ENCODE peak calls at places on chromosomes 7 and 10, in four cellular contexts. S is heart right ventricle, H is transverse colon, E is tibial artery. J is an unnamed sample.
A peak's percentile ranks its signal among the peaks of the same experiment; 100 is the strongest.

GRCh38 chr10:71494980-71495381 is 98.3 kb downstream of the CDH23 start:
- DNase-seq in S (no peak), H (no peak), E (no peak), J (no peak)

GRCh38 chr10:64257704-64258103 is 736.5 kb downstream of the REEP3 start:
- DNase-seq in S (no peak), H (no peak), E (no peak), J (no peak)

GRCh38 chr10:739403-739802 is 49.9 kb upstream of the DIP2C start:
- DNase-seq in S (no peak), H (no peak), E (no peak), J (no peak)

GRCh38 chr7:66522518-66522917 is 106.2 kb upstream of the KCTD7 start:
- DNase-seq in S (no peak), H (no peak), E (no peak), J (no peak)

GRCh38 chr10:80290474-80291220 is 1.2 kb upstream of the MAT1A start:
- DNase-seq in S (no peak), H (no peak), E (no peak), J (no peak)

GRCh38 chr10:88045544-88046415 is 182.4 kb downstream of the PTEN start:
- DNase-seq in S (peak; percentile 15), H (no peak), E (no peak), J (no peak)

GRCh38 chr7:102236592-102237287 is 49.9 kb upstream of the SH2B2 start:
- DNase-seq in S (peak; percentile 47), H (peak; percentile 67), E (peak; percentile 59), J (peak; percentile 73)

GRCh38 chr7:142454862-142455261 is 197.0 kb upstream of the PRSS58 start:
- DNase-seq in S (no peak), H (no peak), E (no peak), J (no peak)

GRCh38 chr10:5492929-5493576 is 6.3 kb downstream of the CALML5 start:
- DNase-seq in S (no peak), H (no peak), E (no peak), J (no peak)

GRCh38 chr10:28302012-28302667 is 724 bp downstream of the MPP7 start:
- DNase-seq in S (peak; percentile 42), H (peak; percentile 14), E (peak; percentile 62), J (no peak)

GRCh38 chr7:22278660-22279059 is 78.3 kb downstream of the RAPGEF5 start:
- DNase-seq in S (no peak), H (no peak), E (no peak), J (no peak)

GRCh38 chr7:34013421-34013820 is 108.1 kb downstream of the BMPER start:
- DNase-seq in S (no peak), H (no peak), E (no peak), J (no peak)

GRCh38 chr7:9029671-9030070 is 596.3 kb downstream of the NXPH1 start:
- DNase-seq in S (no peak), H (no peak), E (no peak), J (no peak)

DNA sequence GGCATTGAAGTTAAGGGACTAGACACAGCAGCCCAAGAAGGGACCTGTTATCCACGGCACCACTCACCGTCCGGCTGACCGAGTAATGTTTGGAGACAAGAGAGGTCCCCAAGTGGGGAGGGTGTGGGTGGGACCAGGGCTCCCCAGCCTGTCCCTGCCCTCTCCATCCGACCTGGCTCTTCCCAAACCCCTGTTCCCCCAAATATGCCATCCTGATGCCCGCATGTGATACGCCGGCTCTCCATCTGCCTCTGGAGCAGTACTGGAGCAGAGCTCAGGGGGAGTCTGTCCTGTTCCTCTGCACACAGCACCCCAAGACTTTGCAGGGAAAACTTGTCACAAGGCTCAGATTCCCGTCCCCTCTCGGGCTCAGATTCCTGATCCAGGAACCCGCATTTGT is 39.1 kb upstream of the NUB1 start:
- DNase-seq in S (no peak), H (no peak), E (no peak), J (no peak)
- TF ChIP-seq CTCF in S (no peak), H (no peak), E (no peak), J (no peak)

DNA sequence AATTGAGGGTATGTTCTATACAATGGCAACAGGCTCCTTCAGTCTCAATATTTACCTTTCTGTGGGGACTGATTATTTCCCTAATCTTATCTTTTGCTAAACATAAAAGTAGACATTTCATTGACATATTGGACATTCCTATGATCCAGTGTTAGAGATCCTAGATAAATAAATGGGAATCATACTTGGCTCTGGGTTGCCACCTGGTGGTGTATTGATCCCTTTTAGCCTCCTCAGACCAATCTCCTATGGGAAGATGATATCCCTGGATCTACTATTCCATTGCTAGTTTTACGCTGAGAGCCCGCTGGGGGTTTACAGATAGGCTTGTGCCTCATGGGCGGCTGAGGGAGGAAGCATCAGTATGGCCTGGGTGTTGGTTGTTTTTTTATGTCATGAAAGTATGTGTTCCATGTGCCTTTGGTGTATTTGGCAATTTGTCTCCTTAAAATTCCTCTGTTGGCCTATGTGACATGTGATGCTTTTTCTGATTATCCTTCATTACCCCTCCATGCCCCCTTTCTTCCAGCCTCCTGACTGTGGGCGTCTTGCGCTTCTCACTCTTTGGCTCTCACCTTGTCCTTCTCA is 18.8 kb downstream of the CELF2 start:
- DNase-seq in S (peak; percentile 43), H (peak; percentile 67), E (no peak), J (peak; percentile 36)
- TF ChIP-seq CTCF in S (peak; percentile 76), H (peak; percentile 66), E (peak; percentile 59), J (peak; percentile 75)

GRCh38 chr10:15168296-15168780 is at the start of gene NMT2:
- DNase-seq in S (peak; percentile 84), H (no peak), E (peak; percentile 78), J (peak; percentile 81)
- TF ChIP-seq CTCF in S (peak; percentile 68), H (peak; percentile 50), E (peak; percentile 36), J (peak; percentile 45)

GRCh38 chr7:80098795-80099194 is 35.8 kb upstream of the GNAI1 start:
- DNase-seq in S (no peak), H (no peak), E (no peak), J (no peak)
- TF ChIP-seq CTCF in S (no peak), H (no peak), E (no peak), J (peak; percentile 44)

DNA sequence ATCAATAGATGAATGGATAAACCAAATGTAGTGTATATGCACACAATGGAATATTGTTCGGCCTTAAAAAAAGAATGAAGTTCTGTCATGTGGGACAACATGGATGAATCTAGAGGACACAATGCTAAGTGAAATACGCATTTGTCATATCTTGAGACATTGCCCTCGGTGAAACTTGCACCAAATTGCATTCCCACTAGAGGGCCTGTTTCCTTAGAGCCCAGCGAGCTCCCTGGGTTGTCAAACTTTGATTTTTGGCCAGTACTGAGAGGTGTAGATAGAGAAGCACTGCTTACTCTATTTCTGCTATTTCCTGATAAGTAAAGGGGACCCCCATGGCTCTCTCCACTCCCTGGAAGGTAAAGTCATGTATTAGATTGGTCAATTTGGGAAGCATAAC is 157.1 kb downstream of the GPAM start:
- DNase-seq in S (no peak), H (no peak), E (no peak), J (no peak)
- TF ChIP-seq CTCF in S (no peak), H (no peak), E (no peak), J (peak; percentile 31)

GRCh38 chr10:34017281-34017680 is 682.8 kb upstream of the NRP1 start:
- DNase-seq in S (no peak), H (no peak), E (no peak), J (no peak)
- TF ChIP-seq CTCF in S (no peak), H (no peak), E (no peak), J (peak; percentile 17)

J was measured in neural crest cell.